ENCODE peak calls at places on chromosomes 5 and 9, in seven cellular contexts. A, S, M, E, I, P and B are unnamed samples.
A peak's percentile ranks its signal among the peaks of the same experiment; 100 is the strongest.

GRCh38 chr5:7464182-7464581 is 68.2 kb downstream of the ADCY2 start:
- DNase-seq in I (no peak), M (no peak), E (no peak), S (no peak), A (no peak), P (no peak), B (no peak)

GRCh38 chr5:14726066-14726838 is 61.7 kb downstream of the OTULIN start:
- DNase-seq in A (no peak), I (peak; percentile 54), M (no peak), S (peak; percentile 76), E (no peak), P (no peak), B (no peak)

GRCh38 chr5:68290260-68290674 is 74.7 kb downstream of the PIK3R1 start:
- DNase-seq in P (peak; percentile 53), I (peak; percentile 45), E (no peak), S (peak; percentile 54), M (peak; percentile 80), A (peak; percentile 78), B (no peak)

GRCh38 chr9:104232781-104233341 is 138.8 kb downstream of the SMC2 start:
- DNase-seq in M (no peak), I (no peak), S (no peak), A (no peak), E (no peak), P (no peak), B (peak; percentile 19)

GRCh38 chr5:148586796-148587195 is 67.5 kb downstream of the HTR4 start:
- DNase-seq in P (no peak), M (no peak), I (no peak), A (no peak), S (no peak), E (no peak), B (no peak)

GRCh38 chr9:36623280-36623679 is 50.6 kb downstream of the MELK start:
- DNase-seq in I (no peak), P (no peak), E (no peak), S (peak; percentile 54), M (no peak), A (no peak), B (no peak)

GRCh38 chr9:87883990-87884389 is 1.3 kb downstream of the SPATA31E1 start:
- DNase-seq in E (no peak), M (no peak), P (no peak), A (no peak), I (no peak), S (no peak), B (no peak)

GRCh38 chr9:118336167-118336951 is 632.2 kb downstream of the TLR4 start:
- DNase-seq in M (no peak), P (no peak), A (no peak), I (no peak), E (no peak), S (no peak), B (no peak)

GRCh38 chr5:159061186-159061796 is 38.4 kb downstream of the EBF1 start:
- DNase-seq in E (peak; percentile 84), S (peak; percentile 78), A (peak; percentile 63), M (peak; percentile 76), P (no peak), I (peak; percentile 86), B (peak; percentile 4)

GRCh38 chr5:146402949-146403348 is 44.2 kb upstream of the TCERG1 start:
- DNase-seq in S (no peak), A (no peak), M (no peak), I (no peak), P (no peak), E (no peak), B (no peak)

GRCh38 chr9:75636427-75637045 is 253.9 kb upstream of the PCSK5 start:
- DNase-seq in E (no peak), I (peak; percentile 63), M (no peak), P (no peak), A (no peak), S (no peak), B (no peak)

GRCh38 chr9:98191615-98192502 is 578 bp downstream of the CORO2A start:
- DNase-seq in I (peak; percentile 33), M (no peak), P (peak; percentile 59), A (no peak), E (no peak), S (no peak), B (no peak)

GRCh38 chr5:176817369-176817841 is 7.0 kb downstream of the UNC5A start:
- DNase-seq in E (no peak), S (no peak), A (no peak), M (no peak), P (no peak), I (no peak), B (no peak)

GRCh38 chr5:63127054-63127453 is 548.4 kb downstream of the LRRC70 start:
- DNase-seq in A (no peak), I (no peak), S (peak; percentile 26), P (no peak), E (no peak), M (no peak), B (no peak)

GRCh38 chr9:29044959-29045358 is 1471.7 kb upstream of the C9orf72 start:
- DNase-seq in P (no peak), I (no peak), S (no peak), M (no peak), A (no peak), E (no peak), B (no peak)

GRCh38 chr5:14035859-14036440 is 91.5 kb upstream of the DNAH5 start:
- DNase-seq in A (peak; percentile 25), E (no peak), I (peak; percentile 32), P (peak; percentile 12), M (no peak), S (peak; percentile 100), B (peak; percentile 68)

GRCh38 chr9:20496328-20496727 is 126.0 kb downstream of the MLLT3 start:
- DNase-seq in A (no peak), E (no peak), I (no peak), P (no peak), M (no peak), S (no peak), B (no peak)

GRCh38 chr5:10301266-10301665 is 6.4 kb downstream of the CMBL start:
- DNase-seq in A (no peak), I (no peak), P (peak; percentile 61), S (no peak), E (no peak), M (no peak), B (no peak)

GRCh38 chr9:117084221-117084620 is 330.6 kb downstream of the ASTN2 start:
- DNase-seq in S (no peak), P (no peak), M (no peak), I (no peak), A (no peak), E (no peak), B (no peak)

DNA sequence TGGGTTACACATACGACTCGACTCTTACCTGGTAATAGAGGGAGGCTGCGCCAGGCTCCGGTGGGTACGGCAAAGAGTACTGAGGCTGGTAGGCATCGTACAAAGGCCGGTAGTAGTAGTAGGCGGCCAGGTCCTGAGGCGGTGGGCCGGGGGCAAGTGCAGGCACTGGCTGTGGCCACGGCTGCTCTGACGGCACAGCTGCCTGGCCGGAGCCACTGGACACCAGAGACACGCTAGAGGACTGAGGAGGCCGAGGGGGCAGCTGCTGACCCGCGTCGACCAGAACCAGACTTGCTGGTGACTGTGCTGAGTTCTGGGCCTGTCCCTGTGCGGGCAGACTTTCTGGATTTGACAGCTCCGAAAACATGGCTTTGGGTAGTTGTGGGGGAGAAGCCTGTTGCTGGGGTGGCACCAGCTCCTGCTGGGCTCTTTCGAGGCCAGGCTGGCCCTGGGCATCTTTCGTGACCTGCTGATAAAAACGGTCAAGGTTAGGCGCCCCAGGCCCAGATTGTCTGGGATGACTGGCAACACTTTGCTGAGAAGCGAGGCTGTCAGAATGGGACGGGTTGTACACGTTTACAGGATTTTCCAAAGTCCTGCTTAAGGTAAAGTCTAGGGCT is 8.7 kb downstream of the SEC16A start:
- DNase-seq in M (no peak), I (no peak), A (no peak), S (no peak), E (no peak), P (no peak), B (no peak)
- TF ChIP-seq POLR2A in M (no peak), I (no peak), A (no peak), S (no peak), E (no peak), P (no peak), B (no peak)

GRCh38 chr5:133469252-133469651 is 143.1 kb downstream of the FSTL4 start:
- DNase-seq in P (no peak), A (no peak), E (peak; percentile 9), I (no peak), S (no peak), M (no peak), B (no peak)

GRCh38 chr5:133472829-133473228 is 139.5 kb downstream of the FSTL4 start:
- DNase-seq in A (no peak), P (no peak), I (no peak), E (peak; percentile 24), S (no peak), M (no peak), B (no peak)

GRCh38 chr5:133473291-133473690 is 139.1 kb downstream of the FSTL4 start:
- DNase-seq in M (no peak), S (no peak), E (peak; percentile 31), P (no peak), I (no peak), A (no peak), B (no peak)

GRCh38 chr5:133469846-133470245 is 142.5 kb downstream of the FSTL4 start:
- DNase-seq in I (no peak), P (no peak), A (no peak), E (peak; percentile 6), S (no peak), M (no peak), B (no peak)

GRCh38 chr5:133471699-133472098 is 140.6 kb downstream of the FSTL4 start:
- DNase-seq in S (no peak), A (no peak), M (no peak), E (no peak), I (no peak), P (no peak), B (no peak)
- TF ChIP-seq POLR2A in S (no peak), A (no peak), M (no peak), E (no peak), I (no peak), P (no peak), B (no peak)

DNA sequence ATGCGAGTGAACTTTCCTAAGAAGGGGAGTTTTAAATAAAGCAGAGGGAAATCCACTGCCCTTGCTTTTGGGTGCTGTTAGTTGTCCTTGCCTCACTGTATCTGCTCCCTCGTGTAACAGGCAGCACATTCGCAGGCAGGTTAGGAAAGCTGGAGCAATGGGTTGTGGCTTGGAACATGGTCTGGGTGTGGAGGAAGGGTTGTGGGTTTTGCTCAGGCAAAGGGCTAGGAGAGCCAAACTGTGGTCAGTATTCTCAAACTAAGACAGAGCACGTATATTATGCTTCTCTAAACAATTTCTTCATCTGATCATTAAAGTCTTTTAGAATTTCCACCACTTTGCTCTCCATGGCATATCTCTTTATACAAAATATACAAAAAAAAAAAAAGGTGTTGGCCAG is 135.7 kb downstream of the FANCC start:
- DNase-seq in E (no peak), M (no peak), A (no peak), S (no peak), P (no peak), I (no peak), B (no peak)
- TF ChIP-seq POLR2A in E (no peak), M (no peak), A (no peak), S (no peak), P (no peak), I (no peak), B (no peak)

DNA sequence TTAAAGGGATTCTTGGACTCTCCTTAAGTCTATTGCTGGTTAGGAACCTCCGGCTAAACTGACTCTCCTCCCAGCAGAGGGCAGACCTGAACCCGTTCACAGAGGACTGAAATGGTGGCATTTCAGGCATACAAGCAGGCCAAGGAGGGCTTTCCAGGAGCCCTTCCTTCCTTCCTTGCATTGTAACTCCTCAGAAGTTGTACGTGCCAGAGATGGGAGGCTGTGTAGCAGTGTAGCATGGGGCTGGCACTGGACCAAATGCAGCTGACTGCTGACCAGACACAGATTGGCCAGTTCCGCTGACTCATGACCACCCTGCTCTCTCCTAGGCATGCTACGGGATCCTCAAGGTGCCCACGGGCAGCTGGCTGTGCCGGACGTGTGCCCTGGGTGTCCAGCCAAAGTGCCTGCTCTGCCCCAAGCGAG is 36.4 kb downstream of the JADE2 start:
- DNase-seq in E (no peak), I (peak; percentile 85), P (no peak), M (no peak), A (peak; percentile 65), S (peak; percentile 74), B (peak; percentile 86)
- TF ChIP-seq POLR2A in E (no peak), I (no peak), P (no peak), M (no peak), A (no peak), S (no peak), B (no peak)